ENCODE peak calls at places on chromosome 20, in six cellular contexts. N, C, A, Z, S and B are unnamed samples. For H3K36me3, the result is how much of the 10 kb centered on the place peaks cover.

GRCh38 chr20:59082981-59083380 is 40.4 kb upstream of the PRELID3B start:
- DNase-seq in N (no peak), C (no peak), A (no peak), Z (peak), S (no peak), B (no peak)

GRCh38 chr20:25629816-25630499 is 6.1 kb upstream of the NANP start:
- DNase-seq in N (no peak), C (no peak), A (no peak), Z (no peak), S (no peak), B (no peak)

GRCh38 chr20:32285621-32286334 is 8.3 kb downstream of the KIF3B start:
- DNase-seq in N (no peak), C (peak), A (no peak), Z (no peak), S (no peak), B (peak)

GRCh38 chr20:44166008-44166407 is 21.0 kb downstream of the JPH2 start:
- DNase-seq in N (no peak), C (no peak), A (no peak), Z (peak), S (no peak), B (no peak)

GRCh38 chr20:19765266-19765665 is 7.2 kb downstream of the RIN2 start:
- DNase-seq in N (no peak), C (peak), A (no peak), Z (no peak), S (no peak), B (no peak)

GRCh38 chr20:6703047-6703446 is 64.4 kb upstream of the BMP2 start:
- DNase-seq in N (no peak), C (no peak), A (no peak), Z (no peak), S (no peak), B (no peak)

GRCh38 chr20:35145141-35145564 is 2.0 kb downstream of the EDEM2 start:
- DNase-seq in N (no peak), C (peak), A (no peak), Z (peak), S (peak), B (peak)

GRCh38 chr20:57651977-57652864 is 32.0 kb upstream of the ZBP1 start:
- DNase-seq in N (peak), C (no peak), A (peak), Z (no peak), S (no peak), B (no peak)

GRCh38 chr20:50632236-50632635 is 59.1 kb downstream of the RIPOR3 start:
- DNase-seq in N (no peak), C (no peak), A (no peak), Z (no peak), S (no peak), B (no peak)

GRCh38 chr20:59701236-59701635 is 96.9 kb downstream of the PHACTR3 start:
- DNase-seq in N (no peak), C (no peak), A (no peak), Z (no peak), S (no peak), B (no peak)

GRCh38 chr20:17612287-17612974 is 42.6 kb downstream of the DSTN start:
- DNase-seq in N (peak), C (peak), A (no peak), Z (no peak), S (peak), B (peak)

GRCh38 chr20:6590891-6591679 is 176.4 kb upstream of the BMP2 start:
- DNase-seq in N (no peak), C (no peak), A (no peak), Z (peak), S (no peak), B (no peak)

GRCh38 chr20:382291-383115 is 1.9 kb downstream of the TRIB3 start:
- DNase-seq in N (no peak), C (no peak), A (no peak), Z (no peak), S (no peak), B (no peak)

GRCh38 chr20:23214903-23215302 is 128.8 kb upstream of the CD93 start:
- DNase-seq in N (no peak), C (no peak), A (no peak), Z (no peak), S (no peak), B (no peak)

GRCh38 chr20:51402201-51402600 is 140.3 kb downstream of the NFATC2 start:
- DNase-seq in N (peak), C (peak), A (no peak), Z (peak), S (no peak), B (peak)

GRCh38 chr20:60680554-60680953 is 571.5 kb upstream of the CDH4 start:
- DNase-seq in N (no peak), C (no peak), A (no peak), Z (no peak), S (no peak), B (no peak)

GRCh38 chr20:1005452-1006027 is 3.4 kb upstream of the RSPO4 start:
- DNase-seq in N (peak), C (peak), A (no peak), Z (no peak), S (peak), B (no peak)

GRCh38 chr20:9021699-9022098 is 47.2 kb upstream of the PLCB4 start:
- DNase-seq in N (no peak), C (no peak), A (no peak), Z (peak), S (peak), B (no peak)

GRCh38 chr20:39019805-39020325 is 57.7 kb downstream of the DHX35 start:
- DNase-seq in N (no peak), C (no peak), A (no peak), Z (no peak), S (no peak), B (no peak)

GRCh38 chr20:59120491-59120890 is 43.1 kb upstream of the ZNF831 start:
- DNase-seq in N (no peak), C (no peak), A (no peak), Z (peak), S (no peak), B (no peak)

GRCh38 chr20:54573838-54574237 is 98.4 kb downstream of the DOK5 start:
- DNase-seq in N (no peak), C (no peak), A (no peak), Z (no peak), S (no peak), B (no peak)

GRCh38 chr20:33663161-33664084 is 1.3 kb downstream of the C20orf144 start:
- DNase-seq in N (peak), C (peak), A (peak), Z (peak), S (peak), B (peak)

GRCh38 chr20:44072381-44072780 is 114.6 kb downstream of the JPH2 start:
- DNase-seq in N (no peak), C (no peak), A (no peak), Z (no peak), S (no peak), B (no peak)

DNA sequence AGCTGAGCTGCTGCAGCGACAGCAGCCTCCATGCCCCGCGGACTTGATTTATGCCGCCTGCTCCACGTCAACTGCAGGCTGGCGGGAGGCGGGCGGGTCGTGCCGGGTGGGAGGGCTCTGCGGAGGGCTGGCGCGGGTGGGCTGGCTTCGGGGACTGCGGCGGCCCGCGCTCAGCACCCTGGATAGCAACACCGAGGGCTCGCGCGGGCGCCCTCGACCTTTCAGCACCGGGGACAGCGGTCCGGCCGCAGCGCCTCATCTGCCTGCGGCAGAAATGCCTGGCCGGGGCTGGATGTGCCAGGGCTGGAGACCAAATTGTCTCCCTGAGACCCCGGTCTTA is 792 bp downstream of the SNAP25 start:
- DNase-seq in N (peak), C (peak), A (peak), Z (no peak), S (peak), B (peak)
- H3K27ac ChIP-seq in N (no peak), C (no peak), A (peak), Z (no peak), S (no peak), B (no peak)

GRCh38 chr20:45470262-45470931 is 844 bp downstream of the WFDC2 start:
- DNase-seq in N (peak), C (peak), A (peak), Z (peak), S (peak), B (no peak)
- H3K4me3 ChIP-seq in N (peak), C (peak), A (peak), Z (peak), S (peak), B (no peak)

DNA sequence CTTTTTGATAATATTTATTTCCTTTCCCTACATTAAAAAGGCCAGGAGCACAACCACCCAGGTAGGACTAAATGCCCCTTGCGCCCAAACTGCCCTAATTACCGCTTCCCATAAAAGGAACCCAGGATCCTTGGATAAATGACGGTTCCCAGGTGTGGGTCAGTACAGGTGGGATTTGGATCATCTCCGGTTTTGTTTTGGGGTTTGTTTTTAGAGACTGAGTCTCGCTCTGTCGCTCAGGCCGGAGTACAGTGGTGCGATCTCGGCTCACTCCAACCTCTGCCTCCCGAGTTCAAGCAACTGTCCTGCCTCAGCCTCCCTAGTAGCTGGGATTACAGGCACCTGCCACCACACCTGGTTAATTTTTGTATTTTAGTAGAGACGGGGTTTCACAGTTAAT is 28.4 kb downstream of the ZNF217 start:
- DNase-seq in N (no peak), C (no peak), A (no peak), Z (no peak), S (no peak), B (no peak)
- H3K36me3 ChIP-seq in N (half or more), C (under half), A (under half), Z (under half), S (half or more), B (under half)

DNA sequence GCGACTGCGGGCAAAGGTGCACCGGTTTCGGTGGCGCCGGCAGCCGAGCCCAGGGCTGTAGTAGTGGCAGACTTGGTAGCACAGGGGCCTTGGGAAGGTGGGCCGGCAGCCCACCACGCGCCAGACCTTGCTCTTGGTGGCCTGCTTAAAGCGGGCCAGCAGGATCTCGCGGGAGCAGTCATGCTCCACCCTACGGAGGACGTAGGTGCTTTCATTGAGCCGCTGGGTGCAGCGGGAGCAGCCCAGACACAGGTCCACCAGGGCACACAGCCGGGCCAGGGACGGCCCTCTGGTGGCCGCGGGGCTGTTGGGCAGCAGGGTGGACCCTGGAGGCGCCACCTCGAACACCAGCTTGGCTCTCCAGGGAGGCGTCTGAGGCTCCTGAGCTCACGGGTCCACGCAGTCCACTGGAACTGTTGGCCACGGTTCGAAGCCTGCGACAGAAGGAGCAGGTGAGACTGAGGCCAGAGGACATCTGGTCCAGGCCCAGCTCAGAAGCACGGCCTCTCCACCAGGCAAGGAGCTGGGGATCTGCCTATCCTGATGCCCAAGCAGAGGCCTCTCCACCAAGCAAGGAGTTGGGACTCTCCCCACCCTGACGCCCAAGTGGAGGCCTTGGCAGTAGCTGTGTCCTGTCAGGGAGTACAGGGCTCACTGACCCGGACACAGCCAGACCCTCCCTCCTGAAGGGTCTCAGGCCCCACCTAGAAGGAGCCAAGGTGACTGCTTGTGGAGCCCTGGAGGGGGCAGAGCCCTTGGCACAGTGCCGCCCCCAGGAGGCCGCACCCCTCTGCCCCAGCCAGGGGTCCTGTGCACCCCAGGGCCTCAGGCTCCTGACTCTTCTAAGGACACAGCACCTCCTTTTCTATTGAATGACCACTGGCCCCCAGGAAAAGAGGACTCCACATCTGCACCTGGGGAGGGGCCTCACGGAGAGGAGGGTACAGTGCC is 976 bp downstream of the HELZ2 start:
- DNase-seq in N (no peak), C (no peak), A (no peak), Z (no peak), S (peak), B (no peak)
- H3K27ac ChIP-seq in N (peak), C (peak), A (peak), Z (no peak), S (no peak), B (peak)

GRCh38 chr20:3778976-3779375 is 2.3 kb downstream of the SPEF1 start:
- DNase-seq in N (no peak), C (no peak), A (no peak), Z (no peak), S (peak), B (no peak)

GRCh38 chr20:3777381-3777725 is 3.9 kb downstream of the SPEF1 start:
- DNase-seq in N (no peak), C (no peak), A (no peak), Z (no peak), S (no peak), B (peak)

GRCh38 chr20:3781153-3781910 is at the start of gene SPEF1:
- DNase-seq in N (peak), C (peak), A (peak), Z (peak), S (peak), B (peak)

GRCh38 chr20:3775457-3775856 is 5.8 kb downstream of the SPEF1 start:
- DNase-seq in N (no peak), C (no peak), A (no peak), Z (no peak), S (peak), B (no peak)

GRCh38 chr20:3777726-3778629 is 3.3 kb downstream of the SPEF1 start:
- DNase-seq in N (peak), C (peak), A (peak), Z (no peak), S (peak), B (peak)
- H3K4me3 ChIP-seq in N (peak), C (peak), A (peak), Z (no peak), S (peak), B (peak)

DNA sequence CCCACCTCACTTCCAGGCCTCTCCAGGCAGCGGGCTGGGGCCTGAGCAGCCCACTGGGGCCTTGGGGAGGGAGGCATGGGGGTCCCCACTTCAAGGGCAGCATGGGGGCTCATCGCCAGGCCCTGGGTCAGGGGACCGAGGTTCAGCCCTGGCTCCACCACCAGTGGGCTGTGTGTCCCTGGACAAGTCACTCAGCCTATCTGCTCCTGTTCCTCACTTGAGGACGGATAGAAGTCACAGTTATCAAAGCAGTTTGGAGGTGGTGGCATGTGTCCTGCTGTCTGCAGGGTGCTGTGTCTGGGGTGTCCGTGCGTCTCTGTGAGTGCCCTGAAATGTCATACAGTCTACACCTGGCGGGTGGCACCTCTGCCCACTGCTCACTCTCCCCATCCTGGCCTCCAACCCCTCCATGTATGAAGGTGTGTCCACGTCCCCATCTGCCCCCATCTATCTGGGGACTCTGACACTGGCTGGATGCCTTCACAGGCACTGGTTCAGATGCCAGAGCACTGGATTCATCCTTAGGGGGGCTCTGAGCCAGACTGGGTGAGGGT is 3.6 kb downstream of the EEF1A2 start:
- DNase-seq in N (no peak), C (no peak), A (no peak), Z (no peak), S (no peak), B (no peak)
- H3K36me3 ChIP-seq in N (under half), C (under half), A (under half), Z (under half), S (under half), B (under half)

GRCh38 chr20:63483834-63484233 is 11.4 kb upstream of the KCNQ2 start:
- DNase-seq in N (no peak), C (no peak), A (no peak), Z (no peak), S (peak), B (no peak)

GRCh38 chr20:63484651-63485403 is 12.4 kb upstream of the KCNQ2 start:
- DNase-seq in N (no peak), C (no peak), A (no peak), Z (no peak), S (no peak), B (no peak)

GRCh38 chr20:63482021-63482587 is 9.6 kb upstream of the KCNQ2 start:
- DNase-seq in N (no peak), C (no peak), A (no peak), Z (no peak), S (no peak), B (no peak)

GRCh38 chr20:63486300-63486855 is 12.5 kb downstream of the EEF1A2 start:
- DNase-seq in N (no peak), C (no peak), A (no peak), Z (no peak), S (no peak), B (no peak)

GRCh38 chr20:63484236-63484635 is 11.8 kb upstream of the KCNQ2 start:
- DNase-seq in N (no peak), C (no peak), A (no peak), Z (no peak), S (no peak), B (no peak)
- H3K27ac ChIP-seq in N (no peak), C (no peak), A (no peak), Z (no peak), S (no peak), B (no peak)

DNA sequence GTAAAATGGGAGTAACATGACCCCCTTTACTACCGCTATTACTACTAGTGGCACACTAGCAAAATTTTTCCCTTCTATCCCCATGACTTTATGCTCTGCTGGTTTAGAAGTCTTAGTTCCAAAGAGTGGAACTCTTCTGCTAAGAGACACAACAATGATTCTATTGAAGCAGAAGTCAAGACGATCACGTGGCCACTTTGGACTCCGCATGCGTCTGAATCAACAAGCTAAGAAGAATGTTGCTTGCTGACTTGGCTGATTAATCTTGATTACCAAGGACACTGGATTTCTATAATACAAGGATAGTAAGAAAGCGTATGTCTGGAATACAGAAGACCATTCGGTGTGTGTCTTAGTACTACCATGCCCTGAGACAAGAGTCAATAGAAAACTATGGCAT is 244.7 kb upstream of the BTBD3 start:
- DNase-seq in N (no peak), C (no peak), A (no peak), Z (no peak), S (no peak), B (no peak)
- H3K4me3 ChIP-seq in N (no peak), C (no peak), A (no peak), Z (no peak), S (no peak), B (no peak)

DNA sequence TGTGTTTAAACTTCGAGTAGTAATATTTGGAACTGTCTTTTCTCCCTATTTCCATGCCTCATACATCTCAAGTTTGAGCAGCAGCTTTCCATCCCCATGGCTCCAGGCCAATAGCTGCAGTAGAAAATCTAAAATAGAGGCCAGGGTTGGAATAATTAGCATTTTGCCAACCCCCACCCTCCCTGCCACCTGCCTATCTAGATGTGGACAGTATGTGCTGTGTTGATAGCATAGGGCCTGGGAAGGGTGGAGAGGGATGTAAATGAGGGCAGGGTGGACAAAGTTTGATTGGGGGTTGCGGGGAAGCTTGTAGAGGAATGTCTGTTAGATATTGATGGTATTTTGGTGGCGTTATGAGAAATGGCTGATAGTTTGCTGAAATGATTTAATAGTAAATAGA is 5.6 kb downstream of the TOP1 start:
- DNase-seq in N (no peak), C (peak), A (no peak), Z (no peak), S (no peak), B (no peak)
- H3K36me3 ChIP-seq in N (under half), C (under half), A (under half), Z (half or more), S (half or more), B (under half)

DNA sequence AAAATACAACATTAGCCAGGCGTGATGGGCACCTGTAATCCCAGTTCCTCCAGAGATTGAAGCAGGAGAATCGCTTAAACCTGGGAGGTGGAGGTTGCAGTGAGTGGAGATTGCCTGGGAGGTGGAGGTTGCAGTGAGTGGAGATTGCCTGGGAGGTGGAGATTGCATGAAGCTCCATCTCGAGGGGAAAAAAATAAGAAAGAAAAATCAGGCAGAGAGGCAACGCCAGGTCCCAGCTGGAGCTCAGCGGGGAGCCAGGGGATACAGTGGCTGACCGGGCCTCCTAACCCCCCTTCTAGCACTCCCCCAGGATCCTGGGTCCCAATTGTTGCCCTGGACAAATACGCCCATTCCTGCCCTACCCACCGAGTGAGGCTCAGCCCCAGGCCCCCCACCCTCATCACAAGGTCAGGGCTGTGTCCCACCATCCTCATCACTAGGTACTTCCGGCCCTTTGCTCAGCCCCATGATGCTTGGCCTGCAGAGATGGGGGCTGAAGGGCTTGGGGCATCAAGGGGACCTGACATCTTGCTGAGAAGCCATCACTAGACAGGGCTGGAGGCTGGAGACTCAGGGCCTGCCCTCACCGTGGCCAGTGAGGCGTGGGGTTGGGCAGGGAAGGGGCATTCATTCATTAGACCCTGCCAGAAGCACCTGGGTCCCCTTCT is 1.9 kb downstream of the OGFR start:
- DNase-seq in N (no peak), C (no peak), A (no peak), Z (no peak), S (no peak), B (no peak)
- H3K27ac ChIP-seq in N (peak), C (no peak), A (no peak), Z (no peak), S (no peak), B (no peak)